ENCODE peak calls at places on chromosomes 7 and 10, in four cellular contexts. H is progenitor cell of endocrine pancreas; V is activated T-cell treated with anti-CD3 and anti-CD28 coated beads, Interleukin-2, amount 50 U/mL, for 48 hours; D is D721Med. P is an unnamed sample.

GRCh38 chr7:87219545-87220025 is at the start of gene TMEM243:
- DNase-seq in H (peak; percentile 32), V (peak; percentile 86), D (no peak), P (peak; percentile 64)

GRCh38 chr7:129615018-129615417 is 3.5 kb downstream of the NRF1 start:
- DNase-seq in H (no peak), V (peak; percentile 38), D (no peak), P (no peak)

GRCh38 chr10:6416892-6417512 is 163.1 kb downstream of the PRKCQ start:
- DNase-seq in H (no peak), V (no peak), D (no peak), P (peak; percentile 68)

GRCh38 chr10:71396084-71396713 is 521 bp upstream of the CDH23 start:
- DNase-seq in H (peak; percentile 54), V (peak; percentile 68), D (peak; percentile 70), P (no peak)

GRCh38 chr7:144022169-144022568 is 22.0 kb downstream of the OR6B1 start:
- DNase-seq in H (no peak), V (no peak), D (no peak), P (no peak)

GRCh38 chr7:24834150-24834798 is 77.0 kb upstream of the GSDME start:
- DNase-seq in H (no peak), V (no peak), D (no peak), P (no peak)

GRCh38 chr7:76047305-76047810 is 442 bp downstream of the STYXL1 start:
- DNase-seq in H (no peak), V (no peak), D (no peak), P (no peak)

GRCh38 chr7:7201583-7202374 is 19.4 kb downstream of the C1GALT1 start:
- DNase-seq in H (no peak), V (peak; percentile 49), D (no peak), P (peak; percentile 65)

GRCh38 chr7:25894902-25895791 is 256.9 kb upstream of the NFE2L3 start:
- DNase-seq in H (peak; percentile 67), V (peak; percentile 79), D (no peak), P (peak; percentile 46)

GRCh38 chr7:142753366-142753765 is 4.1 kb downstream of the PRSS1 start:
- DNase-seq in H (no peak), V (no peak), D (no peak), P (no peak)

GRCh38 chr10:96614515-96614914 is 27.7 kb upstream of the TM9SF3 start:
- DNase-seq in H (no peak), V (peak; percentile 20), D (no peak), P (no peak)

GRCh38 chr7:33661430-33662160 is 243.7 kb upstream of the BMPER start:
- DNase-seq in H (no peak), V (no peak), D (no peak), P (no peak)

GRCh38 chr10:123635745-123636144 is 30.4 kb upstream of the GPR26 start:
- DNase-seq in H (no peak), V (no peak), D (no peak), P (no peak)

GRCh38 chr7:2233876-2234275 is 1.1 kb upstream of the MAD1L1 start:
- DNase-seq in H (no peak), V (no peak), D (no peak), P (no peak)

GRCh38 chr10:83184641-83185040 is 954.7 kb upstream of the GHITM start:
- DNase-seq in H (no peak), V (no peak), D (no peak), P (no peak)

P was measured in Caco-2.